ENCODE peak calls at places on chromosomes 13 and 19, in five cellular contexts. H, D, O, B and Q are unnamed samples.

GRCh38 chr13:110304256-110304655 is 2.7 kb downstream of the COL4A1 start:
- DNase-seq in H (no peak), O (no peak), B (peak; percentile 35), D (peak; percentile 70), Q (no peak)

GRCh38 chr13:37127706-37128241 is 22.3 kb upstream of the CSNK1A1L start:
- DNase-seq in H (no peak), D (peak; percentile 94), O (no peak), B (no peak), Q (peak; percentile 97)

GRCh38 chr13:101230271-101230890 is 185.9 kb downstream of the NALCN start:
- DNase-seq in O (no peak), B (no peak), D (peak; percentile 15), H (no peak), Q (no peak)

GRCh38 chr13:31191748-31192147 is 8.0 kb upstream of the B3GLCT start:
- DNase-seq in D (no peak), H (no peak), O (no peak), B (no peak), Q (no peak)

GRCh38 chr19:55641376-55642152 is 762 bp downstream of the ZNF580 start:
- DNase-seq in B (no peak), D (peak; percentile 18), O (no peak), H (no peak), Q (no peak)

GRCh38 chr13:30422056-30422914 is at the start of gene UBE2L5:
- DNase-seq in H (peak; percentile 83), B (peak; percentile 66), D (peak; percentile 74), O (peak; percentile 64), Q (peak; percentile 65)

GRCh38 chr19:49896863-49897621 is at the start of gene IL4I1:
- DNase-seq in D (peak; percentile 42), B (peak; percentile 84), O (no peak), H (peak; percentile 22), Q (peak; percentile 73)

GRCh38 chr13:83215627-83216026 is 666.6 kb downstream of the SLITRK1 start:
- DNase-seq in D (peak; percentile 81), B (peak; percentile 49), H (no peak), O (no peak), Q (no peak)

GRCh38 chr19:9848060-9848459 is 12.9 kb downstream of the PIN1 start:
- DNase-seq in B (no peak), H (no peak), D (no peak), O (no peak), Q (no peak)

GRCh38 chr13:45295536-45295935 is 45.4 kb downstream of the TPT1 start:
- DNase-seq in H (no peak), O (no peak), D (peak; percentile 24), B (peak; percentile 47), Q (peak; percentile 34)